ENCODE peak calls at places on chromosome 15, in four cellular contexts. E is foreskin fibroblast, U is tibial nerve, Z is BJ. G is an unnamed sample.

GRCh38 chr15:66751579-66751978 is 49.5 kb downstream of the SMAD6 start:
- DNase-seq in E (no peak), U (no peak), Z (no peak), G (no peak)

GRCh38 chr15:90912770-90913075 is 9.6 kb downstream of the MAN2A2 start:
- DNase-seq in E (no peak), U (no peak), Z (no peak), G (no peak)

GRCh38 chr15:49131403-49131802 is 24.0 kb downstream of the COPS2 start:
- DNase-seq in E (no peak), U (no peak), Z (no peak), G (no peak)

GRCh38 chr15:85009435-85009834 is 27.8 kb downstream of the PDE8A start:
- DNase-seq in E (no peak), U (no peak), Z (no peak), G (no peak)

GRCh38 chr15:84749111-84749991 is 959 bp downstream of the ZNF592 start:
- DNase-seq in E (peak; percentile 56), U (no peak), Z (no peak), G (peak; percentile 47)

GRCh38 chr15:80989518-80990478 is at the start of gene MESD:
- DNase-seq in E (peak; percentile 99), U (peak; percentile 99), Z (peak; percentile 65), G (peak; percentile 99)

GRCh38 chr15:38696790-38697495 is 132.3 kb upstream of the RASGRP1 start:
- DNase-seq in E (no peak), U (no peak), Z (no peak), G (no peak)

GRCh38 chr15:30001592-30001991 is 81.2 kb upstream of the GOLGA8J start:
- DNase-seq in E (no peak), U (peak; percentile 32), Z (no peak), G (no peak)

GRCh38 chr15:70259030-70259424 is 161.3 kb upstream of the TLE3 start:
- DNase-seq in E (peak; percentile 43), U (peak; percentile 42), Z (no peak), G (no peak)

GRCh38 chr15:45268135-45268534 is 16.1 kb downstream of the SLC28A2 start:
- DNase-seq in E (no peak), U (no peak), Z (no peak), G (no peak)

GRCh38 chr15:31465083-31465955 is 138.7 kb downstream of the KLF13 start:
- DNase-seq in E (no peak), U (no peak), Z (no peak), G (no peak)

GRCh38 chr15:55774113-55774970 is 31.4 kb upstream of the PRTG start:
- DNase-seq in E (peak; percentile 45), U (no peak), Z (no peak), G (no peak)

GRCh38 chr15:98596885-98597343 is 51.4 kb upstream of the IGF1R start:
- DNase-seq in E (peak; percentile 3), U (no peak), Z (no peak), G (no peak)

GRCh38 chr15:65300924-65301441 is 3.5 kb upstream of the RNU5B-1 start:
- DNase-seq in E (no peak), U (no peak), Z (no peak), G (no peak)

GRCh38 chr15:62711691-62712454 is 330.7 kb upstream of the TPM1 start:
- DNase-seq in E (peak; percentile 42), U (no peak), Z (no peak), G (no peak)

GRCh38 chr15:66795851-66796250 is 93.8 kb downstream of the SMAD6 start:
- DNase-seq in E (no peak), U (no peak), Z (no peak), G (no peak)

GRCh38 chr15:44033894-44034293 is 161.2 kb downstream of the FRMD5 start:
- DNase-seq in E (peak; percentile 78), U (peak; percentile 22), Z (no peak), G (no peak)

GRCh38 chr15:44034334-44034733 is 160.7 kb downstream of the FRMD5 start:
- DNase-seq in E (no peak), U (no peak), Z (no peak), G (no peak)

GRCh38 chr15:44038801-44039200 is 156.3 kb downstream of the FRMD5 start:
- DNase-seq in E (peak; percentile 13), U (no peak), Z (no peak), G (no peak)

GRCh38 chr15:44034933-44035624 is 160.0 kb downstream of the FRMD5 start:
- DNase-seq in E (peak; percentile 76), U (no peak), Z (no peak), G (no peak)

GRCh38 chr15:44035781-44036699 is 159.0 kb downstream of the FRMD5 start:
- DNase-seq in E (peak; percentile 32), U (no peak), Z (no peak), G (no peak)
- H3K4me3 ChIP-seq in E (no peak overlapping the region), U (no peak overlapping the region), Z (no peak overlapping the region), G (no peak overlapping the region)

GRCh38 chr15:40291088-40291574 is 8.3 kb upstream of the ANKRD63 start:
- DNase-seq in E (peak; percentile 85), U (no peak), Z (no peak), G (no peak)
- H3K4me3 ChIP-seq in E (peak overlapping the region; percentile 35), U (no peak overlapping the region), Z (peak overlapping the region; percentile 27), G (peak overlapping the region; percentile 56)

DNA sequence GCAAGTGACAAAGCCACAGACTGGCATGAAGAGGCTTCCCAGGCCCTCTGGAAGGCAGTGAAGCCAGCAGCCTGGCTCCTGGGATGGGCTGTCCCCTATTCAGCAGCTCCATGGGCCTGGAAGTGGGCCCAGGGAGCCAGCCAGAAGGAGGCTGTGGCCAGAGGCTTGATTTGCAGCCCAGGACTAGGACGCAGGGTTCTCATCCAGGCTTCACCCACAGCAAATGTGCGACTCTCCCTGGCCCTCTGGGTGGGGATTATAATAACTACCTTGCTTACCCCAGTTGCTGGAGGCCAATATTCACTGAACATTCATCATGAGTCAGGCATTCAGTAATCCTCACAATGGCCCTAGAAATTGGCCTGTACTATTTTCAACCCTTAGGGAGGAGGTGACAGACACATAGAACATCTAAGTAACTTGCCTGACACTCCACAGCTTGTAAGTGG is 24.6 kb upstream of the SRP14 start:
- DNase-seq in E (peak; percentile 77), U (no peak), Z (no peak), G (peak; percentile 90)
- H3K4me3 ChIP-seq in E (no peak overlapping the region), U (no peak overlapping the region), Z (no peak overlapping the region), G (no peak overlapping the region)

GRCh38 chr15:74858366-74858735 is 14.8 kb downstream of the SCAMP2 start:
- DNase-seq in E (no peak), U (no peak), Z (no peak), G (no peak)

GRCh38 chr15:74857082-74857655 is 14.2 kb upstream of the ULK3 start:
- DNase-seq in E (no peak), U (no peak), Z (no peak), G (no peak)

GRCh38 chr15:74857671-74858365 is 14.9 kb upstream of the ULK3 start:
- DNase-seq in E (no peak), U (no peak), Z (no peak), G (no peak)

GRCh38 chr15:74855857-74856256 is 12.9 kb upstream of the ULK3 start:
- DNase-seq in E (peak; percentile 34), U (no peak), Z (no peak), G (peak; percentile 78)

DNA sequence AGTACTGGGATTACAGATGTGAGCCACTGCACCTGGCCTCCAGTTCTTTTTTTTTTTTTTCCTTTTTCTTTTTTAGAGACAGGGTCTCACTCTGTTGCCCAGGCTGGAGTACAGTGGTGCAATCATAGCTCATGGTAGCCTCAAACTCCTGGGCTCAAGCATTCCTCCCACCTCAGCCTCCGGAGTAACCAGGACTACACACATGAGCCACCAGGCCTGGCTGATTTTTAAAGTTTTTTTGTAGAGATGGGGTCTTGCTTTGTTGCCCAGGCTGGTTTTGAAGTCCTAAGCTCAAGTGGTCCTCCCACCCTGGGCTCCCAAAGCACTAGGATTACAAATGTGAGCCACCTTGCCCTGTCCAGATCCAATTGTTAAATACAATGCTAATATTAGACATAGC is 13.6 kb upstream of the ULK3 start:
- DNase-seq in E (no peak), U (no peak), Z (no peak), G (no peak)
- H3K4me3 ChIP-seq in E (no peak overlapping the region), U (no peak overlapping the region), Z (no peak overlapping the region), G (no peak overlapping the region)

DNA sequence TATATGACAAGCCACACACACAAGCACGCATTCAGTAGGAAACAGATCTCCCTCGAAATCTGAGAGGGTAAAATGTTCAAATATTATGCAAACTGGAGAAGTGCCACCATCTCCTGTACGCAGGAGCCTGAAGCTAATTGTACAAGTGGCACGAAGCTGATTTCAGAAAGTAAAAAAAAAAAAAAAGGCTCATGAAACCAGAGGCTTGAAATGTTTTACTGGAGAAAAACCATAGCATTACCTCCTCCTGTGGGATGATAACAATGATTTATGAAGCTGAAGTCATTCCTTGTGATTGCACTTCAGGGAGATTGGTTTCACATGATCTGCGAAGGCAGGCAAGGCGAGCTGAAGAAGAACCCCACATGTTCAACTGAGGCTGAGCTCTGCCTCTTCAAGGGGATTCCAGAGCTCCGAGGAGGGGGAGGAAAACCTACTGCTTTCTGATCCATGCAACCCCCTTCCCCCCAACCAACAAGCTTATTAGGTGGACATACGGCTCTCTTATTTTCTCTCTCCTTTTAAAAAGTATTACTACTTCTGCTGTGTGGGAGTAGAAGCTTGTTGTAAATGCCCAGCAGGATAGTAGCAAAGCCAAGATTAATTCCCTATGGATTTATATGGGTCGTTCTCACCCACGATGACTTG is 101.1 kb downstream of the GREM1 start:
- DNase-seq in E (peak; percentile 69), U (no peak), Z (no peak), G (no peak)
- H3K4me3 ChIP-seq in E (peak overlapping the region; percentile 28), U (no peak overlapping the region), Z (no peak overlapping the region), G (no peak overlapping the region)

DNA sequence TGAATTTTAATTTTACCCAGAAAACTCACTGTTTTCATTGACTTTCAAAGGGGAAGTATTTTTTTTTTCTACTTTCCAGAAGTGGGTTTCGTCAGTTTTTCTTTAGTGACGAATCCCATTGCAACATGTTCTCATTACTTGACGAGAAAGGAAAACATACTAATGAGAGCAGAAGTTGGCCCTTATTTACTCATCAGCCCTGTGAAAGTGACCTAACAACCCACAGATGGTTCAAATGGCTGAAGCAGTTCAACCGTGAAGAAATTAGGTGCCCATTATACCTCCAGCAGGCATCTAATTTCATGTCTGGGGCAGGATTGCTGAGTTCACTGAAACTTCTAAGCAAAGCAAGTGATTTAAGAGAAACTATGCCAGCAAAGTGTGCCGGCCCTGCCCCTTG is 9.0 kb downstream of the AQP9 start:
- DNase-seq in E (peak; percentile 60), U (no peak), Z (no peak), G (no peak)
- H3K4me3 ChIP-seq in E (no peak overlapping the region), U (no peak overlapping the region), Z (no peak overlapping the region), G (no peak overlapping the region)

DNA sequence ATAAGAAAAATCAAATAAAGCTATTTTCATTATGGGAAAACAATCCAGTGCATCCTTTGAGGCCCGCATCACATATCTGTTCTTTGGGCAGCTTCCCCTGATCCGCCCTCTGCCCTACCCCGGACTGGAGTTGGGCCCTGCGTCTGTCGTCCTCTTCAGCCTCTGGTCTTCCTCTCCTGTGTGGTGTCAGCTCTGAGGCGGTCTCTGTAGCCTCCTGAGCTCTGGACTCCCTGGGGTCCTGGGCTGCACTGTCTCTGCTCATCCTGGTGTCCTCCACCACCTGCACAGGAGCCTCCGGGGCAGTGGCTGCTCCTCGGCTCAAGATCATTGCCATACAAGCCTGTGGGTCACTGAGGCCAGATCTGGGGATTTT is 7.4 kb upstream of the SNX22 start:
- DNase-seq in E (no peak), U (no peak), Z (no peak), G (no peak)
- H3K4me3 ChIP-seq in E (no peak overlapping the region), U (no peak overlapping the region), Z (no peak overlapping the region), G (no peak overlapping the region)

DNA sequence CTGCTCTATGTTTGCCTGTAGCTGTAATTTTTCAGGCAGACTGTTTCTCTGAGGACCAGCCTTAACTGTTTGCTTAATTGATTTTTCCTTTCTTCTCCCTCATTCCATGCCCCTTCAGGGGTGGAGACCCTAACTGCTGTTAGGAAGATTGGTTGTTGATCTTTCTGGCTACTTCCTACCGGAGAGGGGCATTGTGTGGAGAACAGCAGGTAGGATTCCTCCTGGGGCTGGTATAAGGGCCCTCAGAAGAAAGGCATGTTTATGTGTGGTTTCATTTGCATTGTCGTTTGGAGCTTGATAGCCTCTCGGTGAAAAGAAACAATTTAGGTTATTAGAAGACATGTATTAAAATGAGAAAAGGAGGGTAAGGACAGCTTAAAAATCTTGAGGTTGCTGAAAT is 57.0 kb upstream of the GOLGA6L2 start:
- DNase-seq in E (no peak), U (no peak), Z (no peak), G (no peak)
- H3K4me3 ChIP-seq in E (no peak overlapping the region), U (no peak overlapping the region), Z (no peak overlapping the region), G (no peak overlapping the region)